ENCODE peak calls at places on chromosomes 12 and 14, in six cellular contexts. One of them, this sample, is unnamed. For H3K4me1, the result is how much of the 10 kb centered on the place peaks cover.

GRCh38 chr12:27303139-27304111 is 29.2 kb upstream of the BMAL2 start:
- DNase-seq in H9: no peak
- DNase-seq in CD8-positive, alpha-beta T cell: no peak
- DNase-seq in PC-9: no peak
- DNase-seq in left ventricle myocardium inferior: no peak
- DNase-seq in lower lobe of right lung: no peak
- DNase-seq in this sample: no peak

GRCh38 chr12:110775997-110776396 is 33.3 kb upstream of the PPP1CC start:
- DNase-seq in lower lobe of right lung: no peak
- DNase-seq in H9: no peak
- DNase-seq in PC-9: no peak
- DNase-seq in left ventricle myocardium inferior: no peak
- DNase-seq in CD8-positive, alpha-beta T cell: no peak
- DNase-seq in this sample: no peak

GRCh38 chr12:99278899-99279298 is 368.7 kb upstream of the GARIN6 start:
- DNase-seq in lower lobe of right lung: no peak
- DNase-seq in CD8-positive, alpha-beta T cell: no peak
- DNase-seq in left ventricle myocardium inferior: no peak
- DNase-seq in PC-9: no peak
- DNase-seq in H9: no peak
- DNase-seq in this sample: no peak

GRCh38 chr12:101490286-101490920 is 15.3 kb downstream of the SPIC start:
- DNase-seq in PC-9: no peak
- DNase-seq in lower lobe of right lung: no peak
- DNase-seq in H9: peak
- DNase-seq in left ventricle myocardium inferior: no peak
- DNase-seq in CD8-positive, alpha-beta T cell: no peak
- DNase-seq in this sample: no peak

GRCh38 chr14:86088156-86088555 is 558.2 kb downstream of the FLRT2 start:
- DNase-seq in CD8-positive, alpha-beta T cell: no peak
- DNase-seq in lower lobe of right lung: no peak
- DNase-seq in left ventricle myocardium inferior: no peak
- DNase-seq in PC-9: no peak
- DNase-seq in H9: no peak
- DNase-seq in this sample: no peak

GRCh38 chr12:470133-470532 is 10.4 kb downstream of the B4GALNT3 start:
- DNase-seq in CD8-positive, alpha-beta T cell: no peak
- DNase-seq in PC-9: no peak
- DNase-seq in H9: peak
- DNase-seq in lower lobe of right lung: no peak
- DNase-seq in left ventricle myocardium inferior: no peak
- DNase-seq in this sample: no peak

GRCh38 chr12:11170810-11171144 is 217 bp upstream of the SMIM10L1 start:
- DNase-seq in left ventricle myocardium inferior: no peak
- DNase-seq in H9: no peak
- DNase-seq in PC-9: no peak
- DNase-seq in CD8-positive, alpha-beta T cell: no peak
- DNase-seq in lower lobe of right lung: no peak
- DNase-seq in this sample: no peak

GRCh38 chr14:84961637-84962036 is 568.3 kb upstream of the FLRT2 start:
- DNase-seq in PC-9: no peak
- DNase-seq in CD8-positive, alpha-beta T cell: no peak
- DNase-seq in left ventricle myocardium inferior: peak
- DNase-seq in lower lobe of right lung: no peak
- DNase-seq in H9: no peak
- DNase-seq in this sample: no peak

GRCh38 chr12:58916891-58917570 is 3.3 kb downstream of the LRIG3 start:
- DNase-seq in lower lobe of right lung: no peak
- DNase-seq in left ventricle myocardium inferior: no peak
- DNase-seq in H9: no peak
- DNase-seq in PC-9: no peak
- DNase-seq in CD8-positive, alpha-beta T cell: no peak
- DNase-seq in this sample: no peak

GRCh38 chr14:103698380-103699260 is 16.6 kb downstream of the XRCC3 start:
- DNase-seq in left ventricle myocardium inferior: peak
- DNase-seq in lower lobe of right lung: peak
- DNase-seq in CD8-positive, alpha-beta T cell: no peak
- DNase-seq in PC-9: no peak
- DNase-seq in H9: no peak
- DNase-seq in this sample: no peak

GRCh38 chr14:29126361-29126760 is 359.8 kb downstream of the FOXG1 start:
- DNase-seq in lower lobe of right lung: no peak
- DNase-seq in PC-9: no peak
- DNase-seq in H9: no peak
- DNase-seq in left ventricle myocardium inferior: no peak
- DNase-seq in CD8-positive, alpha-beta T cell: no peak
- DNase-seq in this sample: no peak

GRCh38 chr14:51006781-51007211 is 62.5 kb upstream of the PYGL start:
- DNase-seq in CD8-positive, alpha-beta T cell: no peak
- DNase-seq in H9: no peak
- DNase-seq in PC-9: no peak
- DNase-seq in left ventricle myocardium inferior: no peak
- DNase-seq in lower lobe of right lung: no peak
- DNase-seq in this sample: no peak

GRCh38 chr12:34402899-34403705 is 380.8 kb downstream of the ALG10 start:
- DNase-seq in lower lobe of right lung: peak
- DNase-seq in CD8-positive, alpha-beta T cell: peak
- DNase-seq in left ventricle myocardium inferior: peak
- DNase-seq in H9: peak
- DNase-seq in PC-9: no peak
- DNase-seq in this sample: no peak

GRCh38 chr12:132384916-132385315 is 55.5 kb upstream of the GALNT9 start:
- DNase-seq in CD8-positive, alpha-beta T cell: no peak
- DNase-seq in H9: no peak
- DNase-seq in left ventricle myocardium inferior: no peak
- DNase-seq in lower lobe of right lung: no peak
- DNase-seq in PC-9: no peak
- DNase-seq in this sample: no peak

GRCh38 chr12:41250748-41251147 is 62.6 kb downstream of the PDZRN4 start:
- DNase-seq in CD8-positive, alpha-beta T cell: no peak
- DNase-seq in lower lobe of right lung: no peak
- DNase-seq in left ventricle myocardium inferior: no peak
- DNase-seq in H9: no peak
- DNase-seq in PC-9: no peak
- DNase-seq in this sample: no peak

GRCh38 chr12:73361867-73362230 is 1089.7 kb downstream of the TRHDE start:
- DNase-seq in left ventricle myocardium inferior: no peak
- DNase-seq in PC-9: no peak
- DNase-seq in lower lobe of right lung: no peak
- DNase-seq in H9: no peak
- DNase-seq in CD8-positive, alpha-beta T cell: no peak
- DNase-seq in this sample: no peak

GRCh38 chr12:70049596-70050360 is 193.5 kb upstream of the CNOT2 start:
- DNase-seq in H9: no peak
- DNase-seq in CD8-positive, alpha-beta T cell: no peak
- DNase-seq in lower lobe of right lung: no peak
- DNase-seq in left ventricle myocardium inferior: no peak
- DNase-seq in PC-9: peak
- DNase-seq in this sample: no peak

GRCh38 chr14:100882026-100882967 is 21.2 kb downstream of the RTL1 start:
- DNase-seq in CD8-positive, alpha-beta T cell: no peak
- DNase-seq in lower lobe of right lung: peak
- DNase-seq in PC-9: no peak
- DNase-seq in H9: no peak
- DNase-seq in left ventricle myocardium inferior: peak
- DNase-seq in this sample: no peak

GRCh38 chr12:57523706-57524614 is 1.3 kb downstream of the MBD6 start:
- DNase-seq in PC-9: no peak
- DNase-seq in left ventricle myocardium inferior: no peak
- DNase-seq in CD8-positive, alpha-beta T cell: no peak
- DNase-seq in lower lobe of right lung: no peak
- DNase-seq in H9: no peak
- DNase-seq in this sample: no peak

GRCh38 chr14:21099596-21099985 is 1.1 kb upstream of the ZNF219 start:
- DNase-seq in left ventricle myocardium inferior: no peak
- DNase-seq in CD8-positive, alpha-beta T cell: no peak
- DNase-seq in PC-9: no peak
- DNase-seq in H9: no peak
- DNase-seq in lower lobe of right lung: no peak
- DNase-seq in this sample: no peak
- H3K4me1 ChIP-seq in left ventricle myocardium inferior: half or more
- H3K4me1 ChIP-seq in CD8-positive, alpha-beta T cell: under half
- H3K4me1 ChIP-seq in PC-9: under half
- H3K4me1 ChIP-seq in H9: under half
- H3K4me1 ChIP-seq in lower lobe of right lung: under half
- H3K4me1 ChIP-seq in this sample: half or more

DNA sequence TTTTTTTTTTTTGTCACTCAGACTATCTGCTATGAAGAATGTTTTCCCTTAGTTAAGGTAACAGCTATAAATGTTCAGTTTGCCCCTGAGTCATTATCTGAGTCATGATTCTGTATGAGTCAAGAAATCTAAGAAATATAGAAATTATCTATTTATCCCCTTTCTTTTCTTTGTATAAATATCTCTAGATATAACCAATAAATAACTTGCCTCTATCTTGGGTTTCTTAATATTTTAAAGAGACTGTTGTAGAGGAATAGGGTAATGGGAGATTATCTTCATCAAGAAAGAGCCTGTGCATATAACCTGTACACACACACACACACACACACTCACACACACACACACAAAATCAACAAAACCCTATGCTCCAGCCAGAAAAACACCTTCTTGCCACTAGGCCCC is 161.7 kb upstream of the EEA1 start:
- DNase-seq in CD8-positive, alpha-beta T cell: no peak
- DNase-seq in lower lobe of right lung: no peak
- DNase-seq in left ventricle myocardium inferior: no peak
- DNase-seq in PC-9: peak
- DNase-seq in H9: no peak
- DNase-seq in this sample: no peak
- H3K4me1 ChIP-seq in CD8-positive, alpha-beta T cell: under half
- H3K4me1 ChIP-seq in lower lobe of right lung: under half
- H3K4me1 ChIP-seq in left ventricle myocardium inferior: under half
- H3K4me1 ChIP-seq in PC-9: under half
- H3K4me1 ChIP-seq in H9: under half
- H3K4me1 ChIP-seq in this sample: under half

DNA sequence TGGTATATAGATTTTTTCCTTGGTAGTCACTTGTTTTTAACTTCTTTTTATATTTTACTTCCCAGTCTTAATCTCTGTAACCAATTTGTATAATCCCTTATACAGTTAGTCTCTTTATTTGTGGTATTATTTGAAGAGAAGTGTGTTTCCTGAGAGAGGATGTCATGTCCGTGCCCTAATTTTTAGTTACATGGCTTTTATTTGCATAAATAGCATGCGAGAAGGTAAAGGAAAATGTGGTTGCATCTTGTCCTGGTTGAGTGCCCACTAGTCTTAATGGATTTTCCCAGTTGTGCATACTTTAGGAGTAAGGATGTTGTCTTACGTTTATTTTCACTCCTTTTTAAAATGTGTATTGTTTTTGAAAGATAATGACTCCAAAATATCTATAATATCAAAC is 27.5 kb downstream of the RAP1B start:
- DNase-seq in H9: no peak
- DNase-seq in PC-9: no peak
- DNase-seq in CD8-positive, alpha-beta T cell: no peak
- DNase-seq in lower lobe of right lung: no peak
- DNase-seq in left ventricle myocardium inferior: no peak
- DNase-seq in this sample: no peak
- H3K4me1 ChIP-seq in H9: under half
- H3K4me1 ChIP-seq in PC-9: under half
- H3K4me1 ChIP-seq in CD8-positive, alpha-beta T cell: half or more
- H3K4me1 ChIP-seq in lower lobe of right lung: half or more
- H3K4me1 ChIP-seq in left ventricle myocardium inferior: half or more
- H3K4me1 ChIP-seq in this sample: half or more

GRCh38 chr12:50524621-50525020 is 19.8 kb downstream of the DIP2B start:
- DNase-seq in PC-9: no peak
- DNase-seq in left ventricle myocardium inferior: no peak
- DNase-seq in lower lobe of right lung: no peak
- DNase-seq in CD8-positive, alpha-beta T cell: no peak
- DNase-seq in H9: no peak
- DNase-seq in this sample: no peak

GRCh38 chr12:50528800-50529199 is 24.0 kb downstream of the DIP2B start:
- DNase-seq in left ventricle myocardium inferior: no peak
- DNase-seq in CD8-positive, alpha-beta T cell: no peak
- DNase-seq in lower lobe of right lung: no peak
- DNase-seq in PC-9: no peak
- DNase-seq in H9: no peak
- DNase-seq in this sample: no peak

GRCh38 chr12:50529345-50529744 is 24.6 kb downstream of the DIP2B start:
- DNase-seq in lower lobe of right lung: no peak
- DNase-seq in CD8-positive, alpha-beta T cell: no peak
- DNase-seq in PC-9: no peak
- DNase-seq in left ventricle myocardium inferior: no peak
- DNase-seq in H9: no peak
- DNase-seq in this sample: no peak

GRCh38 chr12:50525422-50525821 is 20.6 kb downstream of the DIP2B start:
- DNase-seq in lower lobe of right lung: no peak
- DNase-seq in PC-9: no peak
- DNase-seq in CD8-positive, alpha-beta T cell: no peak
- DNase-seq in H9: no peak
- DNase-seq in left ventricle myocardium inferior: no peak
- DNase-seq in this sample: no peak

GRCh38 chr12:50527086-50527726 is 22.4 kb downstream of the DIP2B start:
- DNase-seq in lower lobe of right lung: no peak
- DNase-seq in left ventricle myocardium inferior: no peak
- DNase-seq in PC-9: no peak
- DNase-seq in H9: no peak
- DNase-seq in CD8-positive, alpha-beta T cell: no peak
- DNase-seq in this sample: no peak
- H3K4me1 ChIP-seq in lower lobe of right lung: under half
- H3K4me1 ChIP-seq in left ventricle myocardium inferior: under half
- H3K4me1 ChIP-seq in PC-9: under half
- H3K4me1 ChIP-seq in H9: under half
- H3K4me1 ChIP-seq in CD8-positive, alpha-beta T cell: under half
- H3K4me1 ChIP-seq in this sample: under half

DNA sequence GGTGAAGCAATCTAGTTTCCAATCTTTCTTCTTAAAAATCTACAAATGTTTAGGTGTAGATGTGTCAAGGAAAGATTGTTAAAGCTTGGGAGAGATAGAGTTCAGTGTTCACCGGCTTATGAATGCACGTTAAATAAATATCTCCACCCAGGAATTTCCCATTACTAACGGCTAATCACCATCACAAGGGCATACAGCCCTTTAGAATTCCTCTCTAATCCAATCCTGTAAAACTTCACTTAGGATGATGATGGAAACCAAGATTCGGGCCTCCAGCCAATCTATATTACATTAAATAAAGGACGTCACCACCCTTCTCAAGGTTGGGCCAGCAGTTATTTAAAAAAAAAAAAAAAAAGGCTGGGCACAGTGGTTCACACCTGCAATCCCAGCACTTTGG is 23.3 kb downstream of the DUSP16 start:
- DNase-seq in H9: no peak
- DNase-seq in lower lobe of right lung: no peak
- DNase-seq in PC-9: no peak
- DNase-seq in left ventricle myocardium inferior: no peak
- DNase-seq in CD8-positive, alpha-beta T cell: no peak
- DNase-seq in this sample: no peak
- H3K4me1 ChIP-seq in H9: under half
- H3K4me1 ChIP-seq in lower lobe of right lung: under half
- H3K4me1 ChIP-seq in PC-9: under half
- H3K4me1 ChIP-seq in left ventricle myocardium inferior: half or more
- H3K4me1 ChIP-seq in CD8-positive, alpha-beta T cell: under half
- H3K4me1 ChIP-seq in this sample: under half

This sample was measured in esophagus squamous epithelium.